ENCODE peak calls at places on chromosomes 12 and 14, in six cellular contexts. W is adipocyte; U is CD4-positive, CD25-positive, alpha-beta regulatory T cell; N is naive thymus-derived CD4-positive, alpha-beta T cell; C is A673; A is CD8-positive, alpha-beta T cell. B is an unnamed sample. For H3K9me3 and H3K27me3, the result is how much of the 10 kb centered on the place peaks cover.

GRCh38 chr12:71282925-71283324 is 125.1 kb upstream of the TSPAN8 start:
- DNase-seq in W (no peak), U (no peak), N (no peak), C (no peak), A (no peak), B (no peak)

GRCh38 chr14:63483315-63483714 is 59.9 kb downstream of the PPP2R5E start:
- DNase-seq in W (no peak), U (no peak), N (no peak), C (no peak), A (no peak), B (no peak)

GRCh38 chr14:91277546-91278382 is 33.3 kb upstream of the GPR68 start:
- DNase-seq in W (no peak), U (no peak), N (no peak), C (no peak), A (no peak), B (no peak)

GRCh38 chr14:65783576-65783975 is 371.0 kb downstream of the FUT8 start:
- DNase-seq in W (no peak), U (no peak), N (no peak), C (no peak), A (no peak), B (no peak)

GRCh38 chr12:16520328-16520727 is 85.6 kb downstream of the LMO3 start:
- DNase-seq in W (no peak), U (no peak), N (no peak), C (no peak), A (no peak), B (no peak)

GRCh38 chr14:64826333-64826732 is 53.4 kb downstream of the SPTB start:
- DNase-seq in W (no peak), U (no peak), N (no peak), C (no peak), A (no peak), B (no peak)

GRCh38 chr12:126069549-126070165 is 1004.4 kb downstream of the AACS start:
- DNase-seq in W (peak), U (no peak), N (peak), C (peak), A (no peak), B (peak)

GRCh38 chr14:80973918-80974317 is 18.5 kb downstream of the TSHR start:
- DNase-seq in W (no peak), U (no peak), N (no peak), C (no peak), A (no peak), B (no peak)

GRCh38 chr12:30959110-30959710 is 32.7 kb downstream of the TSPAN11 start:
- DNase-seq in W (no peak), U (no peak), N (no peak), C (no peak), A (no peak), B (no peak)

GRCh38 chr12:92485356-92486348 is 217.1 kb upstream of the PLEKHG7 start:
- DNase-seq in W (peak), U (no peak), N (no peak), C (no peak), A (no peak), B (no peak)

GRCh38 chr14:77139540-77140342 is 1.9 kb downstream of the ZDHHC22 start:
- DNase-seq in W (peak), U (no peak), N (no peak), C (peak), A (peak), B (peak)

GRCh38 chr12:64098709-64099354 is 123.3 kb downstream of the KICS2 start:
- DNase-seq in W (no peak), U (no peak), N (no peak), C (no peak), A (no peak), B (no peak)

DNA sequence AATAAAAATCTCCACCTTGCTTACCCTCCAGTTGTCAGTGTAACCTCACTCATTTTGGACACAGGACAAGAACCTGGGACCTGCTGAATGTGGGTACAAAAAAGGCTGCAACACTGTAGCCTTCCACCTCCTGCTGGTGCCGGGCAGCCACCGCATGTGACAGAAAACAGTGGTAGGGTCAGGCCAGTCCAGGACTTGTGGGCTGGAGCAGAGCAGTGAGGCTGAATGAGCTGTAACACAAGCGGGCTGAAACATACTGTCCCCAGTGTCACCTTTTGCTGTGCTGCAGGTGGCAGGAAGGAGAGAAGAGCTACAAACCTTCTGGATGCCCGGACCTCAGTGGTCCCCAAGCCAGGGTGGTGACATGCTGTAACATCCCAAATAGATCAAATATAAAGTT is 465.4 kb upstream of the FOXG1 start:
- DNase-seq in W (no peak), U (no peak), N (no peak), C (no peak), A (no peak), B (no peak)
- H3K9me3 ChIP-seq in W (under half), U (under half), N (under half), C (under half), A (under half), B (under half)

GRCh38 chr12:53694746-53695145 is 18.9 kb upstream of the ATP5MC2 start:
- DNase-seq in W (no peak), U (no peak), N (no peak), C (no peak), A (no peak), B (no peak)
- H3K27me3 ChIP-seq in W (under half), U (under half), N (under half), C (under half), A (under half), B (under half)

GRCh38 chr14:23829736-23830474 is 123.7 kb upstream of the DHRS4 start:
- DNase-seq in W (peak), U (no peak), N (no peak), C (peak), A (no peak), B (no peak)

GRCh38 chr14:23828611-23829010 is 125.0 kb upstream of the DHRS4 start:
- DNase-seq in W (no peak), U (no peak), N (no peak), C (no peak), A (no peak), B (no peak)

GRCh38 chr14:23828001-23828400 is 125.6 kb upstream of the DHRS4 start:
- DNase-seq in W (no peak), U (no peak), N (no peak), C (no peak), A (no peak), B (no peak)

GRCh38 chr14:23831591-23831990 is 122.0 kb upstream of the DHRS4 start:
- DNase-seq in W (no peak), U (no peak), N (no peak), C (no peak), A (no peak), B (no peak)

DNA sequence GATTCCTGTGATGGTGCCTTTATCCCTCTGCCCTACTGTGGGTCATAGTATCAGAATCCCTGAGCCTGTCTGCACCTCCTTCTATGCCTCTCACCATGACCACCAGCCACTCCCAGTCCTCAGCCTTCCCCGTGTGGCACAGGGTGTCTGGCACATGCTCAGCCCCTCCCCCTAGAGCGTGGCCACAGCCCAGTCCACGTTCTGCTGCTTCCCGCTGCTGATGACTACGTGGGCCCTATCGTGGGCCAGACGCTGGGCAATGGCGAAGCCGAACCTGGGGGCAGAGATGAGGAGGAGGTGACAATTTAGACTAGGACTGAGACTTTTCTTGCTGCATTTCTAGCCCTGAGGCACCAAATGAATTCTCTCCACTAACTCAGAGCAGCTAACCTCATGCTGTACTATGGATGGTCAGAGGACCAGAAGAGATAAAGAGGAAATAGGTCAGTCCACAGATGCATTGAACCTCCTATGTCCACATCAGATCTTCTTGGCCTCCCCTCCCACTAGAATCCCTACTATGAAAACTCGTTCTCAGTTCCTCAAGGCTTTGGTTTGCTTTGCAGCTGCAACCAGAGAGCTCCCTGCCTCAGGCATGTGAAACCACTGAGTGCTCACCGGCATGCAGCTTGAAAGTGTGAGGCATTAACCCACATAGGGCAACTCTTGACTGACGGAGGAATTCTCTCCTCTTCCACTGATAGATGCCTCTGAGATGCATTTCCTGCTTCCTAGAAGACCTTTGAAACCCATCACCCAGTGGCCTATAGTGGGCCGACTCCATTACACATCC is 126.3 kb upstream of the DHRS4 start:
- DNase-seq in W (no peak), U (no peak), N (no peak), C (no peak), A (no peak), B (no peak)
- H3K9me3 ChIP-seq in W (under half), U (under half), N (under half), C (under half), A (under half), B (under half)

GRCh38 chr12:111025792-111026430 is 105.5 kb upstream of the MYL2 start:
- DNase-seq in W (no peak), U (no peak), N (no peak), C (no peak), A (no peak), B (no peak)

GRCh38 chr12:111027431-111027830 is 107.1 kb upstream of the MYL2 start:
- DNase-seq in W (no peak), U (no peak), N (no peak), C (no peak), A (no peak), B (no peak)

GRCh38 chr12:111025301-111025700 is 104.9 kb upstream of the MYL2 start:
- DNase-seq in W (no peak), U (no peak), N (no peak), C (no peak), A (no peak), B (no peak)

GRCh38 chr12:111024205-111024794 is 103.9 kb upstream of the MYL2 start:
- DNase-seq in W (peak), U (peak), N (peak), C (peak), A (peak), B (peak)

DNA sequence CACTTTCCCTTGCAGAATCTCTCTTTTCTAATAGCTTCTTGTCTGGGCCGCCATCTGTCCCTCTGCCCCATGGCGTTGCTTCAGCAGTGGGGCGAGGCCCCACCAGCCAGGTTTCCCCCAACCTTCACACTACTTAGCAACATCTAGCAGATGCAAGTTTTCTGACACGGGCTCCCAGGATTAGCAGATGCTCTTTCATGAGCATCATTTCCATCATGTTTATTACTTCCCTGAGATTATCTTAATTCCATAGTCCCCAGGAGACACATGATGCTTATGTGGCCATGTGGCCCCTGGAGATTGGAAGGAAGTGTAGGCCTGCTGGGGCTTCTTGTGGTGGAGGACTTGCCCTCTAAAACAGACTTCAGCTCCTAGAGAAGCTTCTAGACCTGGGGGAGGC is 102.0 kb upstream of the MYL2 start:
- DNase-seq in W (no peak), U (no peak), N (no peak), C (no peak), A (no peak), B (no peak)
- H3K27me3 ChIP-seq in W (half or more), U (under half), N (under half), C (under half), A (under half), B (under half)

DNA sequence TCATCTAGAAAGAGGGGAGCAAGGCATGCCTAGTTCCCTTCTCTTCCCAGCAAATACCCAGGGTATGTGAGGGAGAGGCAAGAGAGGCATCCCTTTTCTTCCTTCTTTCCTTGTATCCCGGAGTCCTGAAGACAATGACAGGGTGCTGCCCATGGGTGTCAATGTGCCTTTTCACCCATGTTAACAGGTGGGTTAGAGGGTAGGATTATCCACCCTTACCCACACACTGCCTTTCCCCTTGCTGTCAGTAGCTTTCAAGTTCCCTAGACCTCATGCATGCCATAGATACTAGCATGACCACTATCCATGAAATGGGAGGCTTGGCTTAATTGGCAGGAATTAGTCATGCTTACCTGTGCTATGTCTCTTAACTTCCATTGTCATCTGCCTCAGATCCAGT is 36.3 kb upstream of the PCNX1 start:
- DNase-seq in W (no peak), U (no peak), N (no peak), C (no peak), A (no peak), B (no peak)
- H3K9me3 ChIP-seq in W (under half), U (under half), N (under half), C (under half), A (under half), B (under half)

GRCh38 chr12:48009471-48009870 is 5.2 kb upstream of the COL2A1 start:
- DNase-seq in W (no peak), U (no peak), N (no peak), C (no peak), A (no peak), B (no peak)
- H3K27me3 ChIP-seq in W (half or more), U (under half), N (under half), C (half or more), A (under half), B (under half)

GRCh38 chr14:23104070-23104590 is 659 bp downstream of the CIROP start:
- DNase-seq in W (no peak), U (no peak), N (no peak), C (no peak), A (no peak), B (no peak)

GRCh38 chr14:23104591-23105347 is at the start of gene CIROP:
- DNase-seq in W (no peak), U (no peak), N (no peak), C (no peak), A (no peak), B (no peak)

GRCh38 chr14:23102801-23103200 is 2.0 kb downstream of the CIROP start:
- DNase-seq in W (no peak), U (no peak), N (no peak), C (no peak), A (no peak), B (no peak)

GRCh38 chr14:23101986-23102625 is 2.7 kb downstream of the CIROP start:
- DNase-seq in W (no peak), U (no peak), N (no peak), C (no peak), A (no peak), B (no peak)

GRCh38 chr14:23103581-23103980 is 1.2 kb downstream of the CIROP start:
- DNase-seq in W (no peak), U (no peak), N (no peak), C (no peak), A (no peak), B (no peak)
- H3K9me3 ChIP-seq in W (under half), U (under half), N (under half), C (under half), A (under half), B (under half)

GRCh38 chr14:100158566-100159106 is 809 bp downstream of the DEGS2 start:
- DNase-seq in W (no peak), U (no peak), N (no peak), C (no peak), A (no peak), B (no peak)

GRCh38 chr14:100153560-100153959 is 5.9 kb downstream of the DEGS2 start:
- DNase-seq in W (no peak), U (no peak), N (no peak), C (no peak), A (no peak), B (no peak)

GRCh38 chr14:100156776-100157175 is 2.7 kb downstream of the DEGS2 start:
- DNase-seq in W (no peak), U (no peak), N (no peak), C (no peak), A (no peak), B (no peak)

GRCh38 chr14:100155049-100155621 is 4.3 kb downstream of the DEGS2 start:
- DNase-seq in W (peak), U (no peak), N (no peak), C (peak), A (no peak), B (peak)

DNA sequence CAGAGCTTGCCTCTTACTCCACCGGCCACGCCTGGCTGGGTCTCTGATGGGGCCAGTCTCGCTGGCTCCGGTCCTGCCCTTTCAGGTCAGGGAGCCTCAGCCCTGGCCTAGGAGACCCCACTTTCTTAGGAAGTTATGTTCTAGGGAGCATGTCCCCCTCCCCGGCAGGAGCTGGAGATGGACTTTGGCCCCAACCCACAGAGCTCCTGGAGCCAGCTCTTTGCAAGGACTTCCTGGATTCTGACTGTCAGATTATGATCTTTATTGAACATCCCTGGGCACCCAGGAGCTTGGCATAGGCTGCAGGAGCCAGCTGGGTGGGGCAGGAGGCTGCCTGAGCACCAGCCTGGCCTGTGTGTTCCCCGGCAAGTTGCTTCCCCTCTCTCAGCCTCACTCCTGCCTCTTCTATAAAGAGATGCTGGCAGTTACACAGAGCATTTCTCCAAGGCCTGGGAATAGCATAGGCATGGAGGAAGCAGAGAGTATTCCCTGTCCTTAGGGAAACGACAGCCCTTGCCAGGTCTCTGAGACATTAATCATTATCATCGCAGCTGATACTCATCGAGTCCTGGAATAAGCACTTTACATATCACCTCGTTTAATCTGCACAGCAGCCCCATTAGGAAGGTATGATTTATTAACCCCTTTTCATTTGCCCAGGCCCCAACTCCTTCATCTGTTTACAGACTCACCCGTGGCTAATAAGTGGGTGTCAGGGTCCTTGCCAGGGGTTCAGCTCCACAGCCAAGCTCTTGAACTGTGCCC is 3.4 kb downstream of the DEGS2 start:
- DNase-seq in W (peak), U (no peak), N (no peak), C (no peak), A (no peak), B (no peak)
- H3K27me3 ChIP-seq in W (under half), U (under half), N (under half), C (under half), A (under half), B (under half)

GRCh38 chr12:94427520-94428381 is 31.9 kb downstream of the CEP83 start:
- DNase-seq in W (peak), U (no peak), N (no peak), C (peak), A (no peak), B (peak)

GRCh38 chr12:94429191-94429590 is 30.5 kb downstream of the CEP83 start:
- DNase-seq in W (no peak), U (no peak), N (no peak), C (no peak), A (no peak), B (no peak)

GRCh38 chr12:94429633-94430032 is 30.0 kb downstream of the CEP83 start:
- DNase-seq in W (no peak), U (no peak), N (no peak), C (no peak), A (no peak), B (no peak)

GRCh38 chr12:94421868-94422740 is 37.6 kb downstream of the CEP83 start:
- DNase-seq in W (no peak), U (no peak), N (no peak), C (no peak), A (no peak), B (no peak)

GRCh38 chr12:94426049-94426448 is 33.6 kb downstream of the CEP83 start:
- DNase-seq in W (no peak), U (no peak), N (no peak), C (no peak), A (no peak), B (no peak)
- H3K9me3 ChIP-seq in W (under half), U (under half), N (under half), C (under half), A (under half), B (under half)

DNA sequence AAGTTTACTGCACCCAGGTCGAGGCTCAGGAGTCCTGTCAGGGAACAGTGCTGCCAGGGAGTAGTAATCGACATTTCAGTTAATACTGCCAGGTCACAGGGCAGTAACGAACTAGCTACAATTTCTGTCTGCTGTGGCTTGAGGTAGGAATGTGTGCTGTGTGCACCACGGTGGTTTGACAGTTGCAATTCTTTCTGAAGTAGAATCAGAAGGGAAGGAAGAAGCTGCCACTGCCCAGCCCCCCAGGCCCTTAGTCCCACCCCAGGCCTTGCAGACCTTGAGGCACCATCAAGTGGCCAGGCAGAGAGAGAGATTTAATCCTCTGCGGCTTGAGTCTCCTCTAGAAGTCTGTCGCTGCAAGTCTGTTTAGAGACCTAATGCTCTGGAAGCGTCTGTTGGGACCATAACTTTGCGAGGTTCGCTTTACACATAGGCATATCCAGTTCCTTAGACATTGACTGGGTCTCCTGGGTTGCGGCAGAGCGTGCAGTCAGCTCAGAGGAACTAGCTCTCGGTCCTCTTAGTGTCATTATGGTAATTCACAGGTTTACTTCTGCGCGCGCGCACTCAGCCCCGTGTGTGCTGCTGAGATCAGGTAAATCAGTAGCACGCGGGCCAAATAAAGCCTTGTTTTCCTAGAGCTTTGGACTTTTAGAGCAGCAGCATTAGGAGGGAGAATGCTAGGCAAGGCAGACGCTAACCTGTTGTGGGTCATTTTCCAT is 9.8 kb downstream of the NKX2-1 start:
- DNase-seq in W (no peak), U (no peak), N (no peak), C (no peak), A (no peak), B (peak)
- H3K27me3 ChIP-seq in W (half or more), U (half or more), N (under half), C (half or more), A (under half), B (under half)

B was measured in HAP-1.